ENCODE peak calls at places on chromosomes 7 and 10, in nine cellular contexts. A is fibroblast of lung; L is brain microvascular endothelial cell; Q is CD8-positive, alpha-beta memory T cell; D is BE2C; O is SK-N-SH; J is spleen; W is thyroid gland; G is upper lobe of right lung. N is an unnamed sample.

GRCh38 chr7:68362745-68363518 is 1235.3 kb upstream of the AUTS2 start:
- DNase-seq in A (no peak), L (no peak), Q (no peak), D (no peak), O (no peak), J (no peak), W (no peak), G (no peak), N (peak; percentile 2)

GRCh38 chr10:77419979-77420378 is 217.6 kb downstream of the KCNMA1 start:
- DNase-seq in A (no peak), L (no peak), Q (no peak), D (no peak), O (no peak), J (no peak), W (no peak), G (no peak), N (no peak)

GRCh38 chr10:100186813-100187212 is 984 bp upstream of the ERLIN1 start:
- DNase-seq in A (no peak), L (no peak), Q (peak; percentile 44), D (peak; percentile 26), O (peak; percentile 17), J (peak; percentile 82), W (peak; percentile 2), G (peak; percentile 61), N (peak; percentile 46)

GRCh38 chr10:133158437-133158755 is 1.6 kb upstream of the KNDC1 start:
- DNase-seq in A (no peak), L (no peak), Q (no peak), D (no peak), O (no peak), J (no peak), W (no peak), G (no peak), N (no peak)

GRCh38 chr7:44461387-44461786 is 29.1 kb downstream of the NUDCD3 start:
- DNase-seq in A (peak; percentile 20), L (peak; percentile 72), Q (no peak), D (no peak), O (no peak), J (no peak), W (no peak), G (no peak), N (peak; percentile 23)

GRCh38 chr10:51705774-51706173 is 6.4 kb upstream of the CSTF2T start:
- DNase-seq in A (peak; percentile 50), L (no peak), Q (no peak), D (no peak), O (no peak), J (no peak), W (no peak), G (no peak), N (no peak)

GRCh38 chr10:34789993-34790506 is 25.0 kb downstream of the PARD3 start:
- DNase-seq in A (no peak), L (no peak), Q (no peak), D (no peak), O (peak; percentile 39), J (no peak), W (no peak), G (no peak), N (no peak)

GRCh38 chr7:137695494-137695893 is 151.3 kb downstream of the DGKI start:
- DNase-seq in A (no peak), L (no peak), Q (no peak), D (no peak), O (no peak), J (no peak), W (no peak), G (no peak), N (no peak)

GRCh38 chr7:33624172-33624571 is 281.2 kb upstream of the BMPER start:
- DNase-seq in A (peak; percentile 30), L (no peak), Q (no peak), D (no peak), O (no peak), J (no peak), W (no peak), G (no peak), N (no peak)

GRCh38 chr7:76269895-76270294 is 32.6 kb upstream of the HSPB1 start:
- DNase-seq in A (no peak), L (no peak), Q (no peak), D (no peak), O (no peak), J (no peak), W (no peak), G (no peak), N (no peak)

GRCh38 chr7:137682596-137682995 is 164.2 kb downstream of the DGKI start:
- DNase-seq in A (no peak), L (peak; percentile 47), Q (no peak), D (no peak), O (no peak), J (no peak), W (no peak), G (no peak), N (peak; percentile 48)

GRCh38 chr7:68623030-68623429 is 975.2 kb upstream of the AUTS2 start:
- DNase-seq in A (no peak), L (no peak), Q (no peak), D (peak; percentile 28), O (no peak), J (no peak), W (no peak), G (no peak), N (no peak)

GRCh38 chr7:51306761-51307160 is 9.8 kb downstream of the COBL start:
- DNase-seq in A (no peak), L (no peak), Q (no peak), D (no peak), O (no peak), J (no peak), W (no peak), G (no peak), N (no peak)

GRCh38 chr7:28161319-28161718 is 19.3 kb downstream of the JAZF1 start:
- DNase-seq in A (no peak), L (no peak), Q (no peak), D (no peak), O (no peak), J (no peak), W (no peak), G (no peak), N (no peak)

GRCh38 chr10:3908183-3908582 is 123.2 kb upstream of the KLF6 start:
- DNase-seq in A (no peak), L (no peak), Q (no peak), D (no peak), O (no peak), J (no peak), W (no peak), G (no peak), N (no peak)

GRCh38 chr7:98991141-98991540 is 112.8 kb downstream of the TRRAP start:
- DNase-seq in A (no peak), L (no peak), Q (no peak), D (no peak), O (no peak), J (no peak), W (no peak), G (peak; percentile 36), N (no peak)

GRCh38 chr7:98985945-98986344 is 107.6 kb downstream of the TRRAP start:
- DNase-seq in A (no peak), L (no peak), Q (no peak), D (no peak), O (no peak), J (no peak), W (no peak), G (no peak), N (no peak)

GRCh38 chr7:98992076-98992475 is 113.7 kb downstream of the TRRAP start:
- DNase-seq in A (no peak), L (no peak), Q (no peak), D (no peak), O (no peak), J (no peak), W (no peak), G (peak; percentile 21), N (no peak)

GRCh38 chr7:98990356-98990755 is 112.0 kb downstream of the TRRAP start:
- DNase-seq in A (no peak), L (no peak), Q (no peak), D (no peak), O (no peak), J (peak; percentile 31), W (no peak), G (peak; percentile 15), N (no peak)

DNA sequence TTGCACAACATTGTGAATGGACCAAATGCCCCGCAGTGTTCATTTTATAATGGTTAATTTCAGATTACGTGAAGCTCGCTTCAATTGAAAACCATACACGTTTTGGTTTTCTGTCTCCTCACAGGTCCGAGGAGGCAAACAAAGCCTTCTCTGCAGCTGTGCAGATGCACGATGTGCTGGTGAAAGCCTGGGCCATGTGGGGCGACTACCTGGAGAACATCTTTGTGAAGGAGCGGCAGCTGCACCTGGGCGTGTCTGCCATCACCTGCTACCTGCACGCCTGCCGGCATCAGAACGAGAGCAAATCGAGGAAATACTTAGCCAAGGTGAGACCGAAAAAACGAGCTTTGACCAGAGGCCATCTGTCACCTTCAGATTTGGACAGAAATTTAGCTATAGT is 110.3 kb downstream of the TRRAP start:
- DNase-seq in A (no peak), L (no peak), Q (no peak), D (no peak), O (no peak), J (peak; percentile 47), W (no peak), G (peak; percentile 37), N (no peak)
- H3K36me3 ChIP-seq in A (peaks cover 32% of the 10 kb centered on the region), L (peaks cover 65% of the 10 kb centered on the region), Q (peaks cover 76% of the 10 kb centered on the region), D (peaks cover 89% of the 10 kb centered on the region), O (peaks cover 95% of the 10 kb centered on the region), J (peaks cover 100% of the 10 kb centered on the region), W (peaks cover 84% of the 10 kb centered on the region), G (peaks cover 100% of the 10 kb centered on the region), N (peaks cover 25% of the 10 kb centered on the region)

GRCh38 chr7:139087212-139087611 is 22.3 kb downstream of the ZC3HAV1 start:
- DNase-seq in A (no peak), L (no peak), Q (no peak), D (no peak), O (no peak), J (no peak), W (no peak), G (no peak), N (no peak)
- H3K36me3 ChIP-seq in A (peaks cover 10% of the 10 kb centered on the region), L (peaks cover 25% of the 10 kb centered on the region), Q (peaks cover 69% of the 10 kb centered on the region), D (peaks cover 38% of the 10 kb centered on the region), O (peaks cover 54% of the 10 kb centered on the region), J (peaks cover 91% of the 10 kb centered on the region), W (peaks cover 37% of the 10 kb centered on the region), G (peaks cover 73% of the 10 kb centered on the region), N (peaks cover 40% of the 10 kb centered on the region)

GRCh38 chr7:49324707-49325106 is 400.4 kb downstream of the CDC14C start:
- DNase-seq in A (no peak), L (no peak), Q (no peak), D (no peak), O (no peak), J (no peak), W (no peak), G (no peak), N (peak; percentile 7)
- H3K36me3 ChIP-seq in A (no peaks in the 10 kb centered on the region), L (no peaks in the 10 kb centered on the region), Q (no peaks in the 10 kb centered on the region), D (no peaks in the 10 kb centered on the region), O (no peaks in the 10 kb centered on the region), J (no peaks in the 10 kb centered on the region), W (no peaks in the 10 kb centered on the region), G (no peaks in the 10 kb centered on the region), N (no peaks in the 10 kb centered on the region)

GRCh38 chr10:69010151-69010640 is 21.6 kb downstream of the KIFBP start:
- DNase-seq in A (no peak), L (no peak), Q (no peak), D (no peak), O (no peak), J (no peak), W (no peak), G (no peak), N (no peak)

GRCh38 chr10:69009360-69009759 is 20.8 kb downstream of the KIFBP start:
- DNase-seq in A (peak; percentile 92), L (no peak), Q (no peak), D (no peak), O (no peak), J (no peak), W (no peak), G (no peak), N (no peak)

GRCh38 chr10:69018613-69019012 is 30.0 kb downstream of the KIFBP start:
- DNase-seq in A (no peak), L (no peak), Q (no peak), D (no peak), O (no peak), J (no peak), W (no peak), G (no peak), N (no peak)

GRCh38 chr10:69014171-69014570 is 25.6 kb downstream of the KIFBP start:
- DNase-seq in A (no peak), L (no peak), Q (no peak), D (no peak), O (no peak), J (no peak), W (no peak), G (no peak), N (no peak)
- H3K36me3 ChIP-seq in A (peaks cover 4% of the 10 kb centered on the region), L (peaks cover 36% of the 10 kb centered on the region), Q (peaks cover 6% of the 10 kb centered on the region), D (peaks cover 7% of the 10 kb centered on the region), O (peaks cover 36% of the 10 kb centered on the region), J (peaks cover 98% of the 10 kb centered on the region), W (peaks cover 56% of the 10 kb centered on the region), G (peaks cover 73% of the 10 kb centered on the region), N (peaks cover 25% of the 10 kb centered on the region)